ENCODE peak calls at places on chromosomes 6 and 20, in nine cellular contexts. U is body of pancreas, V is OCI-LY7, C is brain microvascular endothelial cell, R is Panc1, H is pancreas, S is psoas muscle, I is PC-3, E is testis. X is an unnamed sample. For H3K36me3, the result is how much of the 10 kb centered on the place peaks cover.

GRCh38 chr6:15977050-15977449 is 151.8 kb upstream of the MYLIP start:
- DNase-seq in U (no peak), V (no peak), C (no peak), R (no peak), H (no peak), S (no peak), I (no peak), E (no peak), X (no peak)

GRCh38 chr6:126797981-126798380 is 320.5 kb upstream of the RSPO3 start:
- DNase-seq in U (no peak), V (no peak), C (no peak), R (no peak), H (no peak), S (no peak), I (no peak), E (no peak), X (no peak)

GRCh38 chr6:55557176-55557575 is 21.8 kb downstream of the HMGCLL1 start:
- DNase-seq in U (peak), V (no peak), C (no peak), R (no peak), H (no peak), S (no peak), I (no peak), E (no peak), X (no peak)

GRCh38 chr6:165986647-165987482 is 180.8 kb downstream of the TBXT start:
- DNase-seq in U (no peak), V (no peak), C (no peak), R (no peak), H (no peak), S (no peak), I (no peak), E (no peak), X (no peak)

GRCh38 chr6:159267165-159267564 is 98.0 kb downstream of the FNDC1 start:
- DNase-seq in U (no peak), V (peak), C (peak), R (no peak), H (no peak), S (no peak), I (peak), E (peak), X (peak)

GRCh38 chr6:26328265-26328844 is 36.6 kb upstream of the BTN3A2 start:
- DNase-seq in U (no peak), V (peak), C (no peak), R (no peak), H (no peak), S (no peak), I (no peak), E (no peak), X (no peak)

GRCh38 chr6:17986656-17987575 is 519 bp downstream of the KIF13A start:
- DNase-seq in U (peak), V (peak), C (peak), R (no peak), H (peak), S (peak), I (peak), E (peak), X (no peak)

GRCh38 chr6:164947174-164947573 is 362.2 kb downstream of the C6orf118 start:
- DNase-seq in U (no peak), V (no peak), C (no peak), R (no peak), H (no peak), S (no peak), I (no peak), E (no peak), X (no peak)

GRCh38 chr20:61376541-61377231 is 124.6 kb downstream of the CDH4 start:
- DNase-seq in U (no peak), V (no peak), C (no peak), R (no peak), H (no peak), S (no peak), I (no peak), E (no peak), X (no peak)

GRCh38 chr6:164178933-164179332 is 764.4 kb downstream of the QKI start:
- DNase-seq in U (no peak), V (no peak), C (no peak), R (no peak), H (no peak), S (no peak), I (no peak), E (no peak), X (no peak)

GRCh38 chr6:155216312-155217028 is 47.3 kb upstream of the CLDN20 start:
- DNase-seq in U (no peak), V (no peak), C (no peak), R (no peak), H (no peak), S (no peak), I (no peak), E (no peak), X (no peak)

GRCh38 chr6:116115781-116116180 is 10.2 kb downstream of the COL10A1 start:
- DNase-seq in U (no peak), V (no peak), C (no peak), R (no peak), H (no peak), S (no peak), I (peak), E (no peak), X (no peak)

GRCh38 chr6:147204060-147204785 is at the start of gene STXBP5:
- DNase-seq in U (peak), V (peak), C (no peak), R (no peak), H (peak), S (peak), I (peak), E (peak), X (peak)

GRCh38 chr6:43838276-43839036 is 68.4 kb downstream of the VEGFA start:
- DNase-seq in U (peak), V (peak), C (peak), R (no peak), H (peak), S (peak), I (peak), E (peak), X (peak)

GRCh38 chr6:41940759-41941279 is 789 bp downstream of the CCND3 start:
- DNase-seq in U (peak), V (peak), C (no peak), R (no peak), H (peak), S (peak), I (peak), E (peak), X (no peak)

GRCh38 chr6:37316071-37316470 is 37.7 kb upstream of the RNF8 start:
- DNase-seq in U (no peak), V (no peak), C (no peak), R (no peak), H (no peak), S (no peak), I (no peak), E (no peak), X (no peak)
- H3K36me3 ChIP-seq in U (under half), V (under half), C (half or more), R (under half), H (under half), S (under half), I (under half), E (under half), X (under half)

GRCh38 chr6:24856954-24857670 is 58.4 kb upstream of the ARMH2 start:
- DNase-seq in U (no peak), V (peak), C (no peak), R (no peak), H (no peak), S (no peak), I (no peak), E (no peak), X (no peak)

GRCh38 chr6:24858154-24858801 is 59.6 kb upstream of the ARMH2 start:
- DNase-seq in U (peak), V (peak), C (no peak), R (no peak), H (no peak), S (no peak), I (peak), E (no peak), X (peak)

GRCh38 chr6:24855389-24856245 is 56.9 kb upstream of the ARMH2 start:
- DNase-seq in U (peak), V (peak), C (peak), R (peak), H (peak), S (peak), I (peak), E (peak), X (peak)

GRCh38 chr6:24854077-24854670 is 55.5 kb upstream of the ARMH2 start:
- DNase-seq in U (no peak), V (no peak), C (no peak), R (no peak), H (no peak), S (no peak), I (no peak), E (no peak), X (peak)

DNA sequence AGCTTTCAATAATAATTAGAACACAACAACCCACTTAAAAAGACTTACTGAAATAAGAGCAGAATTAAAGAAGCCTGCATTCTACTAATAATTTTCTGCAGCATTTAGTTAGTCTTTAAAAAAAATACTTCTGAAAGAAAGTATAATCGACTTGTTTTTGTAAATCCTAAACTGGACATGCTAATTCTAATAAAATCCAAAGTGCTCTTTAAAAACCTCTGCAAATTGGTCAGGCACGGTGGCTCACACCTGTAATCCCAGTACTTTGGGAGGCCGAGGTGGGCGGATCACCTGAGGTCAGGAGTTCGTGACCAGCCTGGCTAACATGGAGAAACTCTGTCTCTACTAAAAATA is 57.5 kb upstream of the ARMH2 start:
- DNase-seq in U (no peak), V (no peak), C (no peak), R (no peak), H (no peak), S (no peak), I (no peak), E (no peak), X (no peak)
- TF ChIP-seq CTCF in U (no peak), V (no peak), C (no peak), R (peak), H (peak), S (no peak), I (peak), E (no peak), X (no peak)

GRCh38 chr6:46509981-46510510 is 18.8 kb upstream of the RCAN2 start:
- DNase-seq in U (no peak), V (no peak), C (no peak), R (no peak), H (no peak), S (no peak), I (no peak), E (no peak), X (no peak)
- H3K4me3 ChIP-seq in U (no peak), V (no peak), C (no peak), R (no peak), H (no peak), S (no peak), I (no peak), E (no peak), X (no peak)

DNA sequence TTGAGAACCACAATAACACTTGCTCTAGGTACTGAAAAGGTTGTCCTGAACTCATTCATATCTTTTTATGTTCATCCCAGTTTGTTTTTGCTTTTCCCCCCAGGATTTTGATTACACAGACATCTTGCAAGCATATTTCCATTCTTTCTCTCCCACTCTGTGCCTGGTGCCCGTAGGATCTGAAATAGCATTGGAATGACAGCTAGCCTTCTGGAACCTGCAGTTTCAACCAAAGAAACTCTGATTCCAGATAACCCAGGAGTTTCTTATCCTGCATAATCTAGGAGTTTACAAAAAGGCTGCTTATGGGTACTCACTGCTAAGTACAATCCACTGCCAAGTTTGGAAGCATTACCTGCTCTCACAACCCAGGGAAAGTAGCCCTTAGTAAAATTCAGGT is 28.8 kb upstream of the PLCG1 start:
- DNase-seq in U (no peak), V (no peak), C (no peak), R (no peak), H (no peak), S (no peak), I (no peak), E (no peak), X (no peak)
- H3K36me3 ChIP-seq in U (under half), V (half or more), C (half or more), R (half or more), H (under half), S (under half), I (half or more), E (under half), X (under half)

GRCh38 chr20:37651932-37652331 is 41.9 kb upstream of the CTNNBL1 start:
- DNase-seq in U (peak), V (peak), C (no peak), R (no peak), H (peak), S (peak), I (peak), E (peak), X (peak)
- TF ChIP-seq CTCF in U (peak), V (peak), C (peak), R (peak), H (no peak), S (peak), I (peak), E (no peak), X (peak)